ENCODE peak calls at places on chromosomes 3 and 15, in nine cellular contexts. One of them, this sample, is unnamed.

GRCh38 chr15:91184441-91184840 is 84.4 kb downstream of the SV2B start:
- DNase-seq in fibroblast of the aortic adventitia: no peak
- DNase-seq in T-helper 17 cell: no peak
- DNase-seq in activated naive CD8-positive, alpha-beta T cell treated with anti-CD3 and anti-CD28 coated beads, Interleukin-2, amount 50 U/mL, for 24 hours: no peak
- DNase-seq in NCI-H460: no peak
- DNase-seq in RWPE2: no peak
- DNase-seq in GDM1: no peak
- DNase-seq in T1000: no peak
- DNase-seq in H7: no peak
- DNase-seq in this sample: no peak

GRCh38 chr3:99895706-99896441 is 78.2 kb downstream of the CMSS1 start:
- DNase-seq in fibroblast of the aortic adventitia: peak
- DNase-seq in T-helper 17 cell: no peak
- DNase-seq in activated naive CD8-positive, alpha-beta T cell treated with anti-CD3 and anti-CD28 coated beads, Interleukin-2, amount 50 U/mL, for 24 hours: no peak
- DNase-seq in NCI-H460: peak
- DNase-seq in RWPE2: no peak
- DNase-seq in GDM1: peak
- DNase-seq in T1000: peak
- DNase-seq in H7: no peak
- DNase-seq in this sample: peak

GRCh38 chr3:155230382-155230781 is 63.1 kb downstream of the STRIT1 start:
- DNase-seq in fibroblast of the aortic adventitia: peak
- DNase-seq in T-helper 17 cell: no peak
- DNase-seq in activated naive CD8-positive, alpha-beta T cell treated with anti-CD3 and anti-CD28 coated beads, Interleukin-2, amount 50 U/mL, for 24 hours: no peak
- DNase-seq in NCI-H460: no peak
- DNase-seq in RWPE2: no peak
- DNase-seq in GDM1: no peak
- DNase-seq in T1000: no peak
- DNase-seq in H7: no peak
- DNase-seq in this sample: peak

GRCh38 chr15:26889298-26889898 is 22.5 kb downstream of the GABRA5 start:
- DNase-seq in fibroblast of the aortic adventitia: peak
- DNase-seq in T-helper 17 cell: no peak
- DNase-seq in activated naive CD8-positive, alpha-beta T cell treated with anti-CD3 and anti-CD28 coated beads, Interleukin-2, amount 50 U/mL, for 24 hours: peak
- DNase-seq in NCI-H460: peak
- DNase-seq in RWPE2: no peak
- DNase-seq in GDM1: peak
- DNase-seq in T1000: peak
- DNase-seq in H7: peak
- DNase-seq in this sample: peak

GRCh38 chr3:81419196-81419595 is 342.2 kb downstream of the GBE1 start:
- DNase-seq in fibroblast of the aortic adventitia: peak
- DNase-seq in T-helper 17 cell: no peak
- DNase-seq in activated naive CD8-positive, alpha-beta T cell treated with anti-CD3 and anti-CD28 coated beads, Interleukin-2, amount 50 U/mL, for 24 hours: no peak
- DNase-seq in NCI-H460: peak
- DNase-seq in RWPE2: no peak
- DNase-seq in GDM1: no peak
- DNase-seq in T1000: no peak
- DNase-seq in H7: no peak
- DNase-seq in this sample: peak

GRCh38 chr15:42083605-42083908 is 10.8 kb downstream of the PLA2G4D start:
- DNase-seq in fibroblast of the aortic adventitia: no peak
- DNase-seq in T-helper 17 cell: no peak
- DNase-seq in activated naive CD8-positive, alpha-beta T cell treated with anti-CD3 and anti-CD28 coated beads, Interleukin-2, amount 50 U/mL, for 24 hours: no peak
- DNase-seq in NCI-H460: no peak
- DNase-seq in RWPE2: no peak
- DNase-seq in GDM1: no peak
- DNase-seq in T1000: no peak
- DNase-seq in H7: no peak
- DNase-seq in this sample: no peak

GRCh38 chr3:185766645-185767323 is 58.1 kb downstream of the IGF2BP2 start:
- DNase-seq in fibroblast of the aortic adventitia: no peak
- DNase-seq in T-helper 17 cell: no peak
- DNase-seq in activated naive CD8-positive, alpha-beta T cell treated with anti-CD3 and anti-CD28 coated beads, Interleukin-2, amount 50 U/mL, for 24 hours: no peak
- DNase-seq in NCI-H460: no peak
- DNase-seq in RWPE2: no peak
- DNase-seq in GDM1: no peak
- DNase-seq in T1000: no peak
- DNase-seq in H7: no peak
- DNase-seq in this sample: no peak

GRCh38 chr3:44862221-44862637 is 517 bp downstream of the TMEM42 start:
- DNase-seq in fibroblast of the aortic adventitia: peak
- DNase-seq in T-helper 17 cell: no peak
- DNase-seq in activated naive CD8-positive, alpha-beta T cell treated with anti-CD3 and anti-CD28 coated beads, Interleukin-2, amount 50 U/mL, for 24 hours: no peak
- DNase-seq in NCI-H460: no peak
- DNase-seq in RWPE2: no peak
- DNase-seq in GDM1: no peak
- DNase-seq in T1000: no peak
- DNase-seq in H7: no peak
- DNase-seq in this sample: no peak

GRCh38 chr3:29171583-29171990 is 109.3 kb upstream of the RBMS3 start:
- DNase-seq in fibroblast of the aortic adventitia: no peak
- DNase-seq in T-helper 17 cell: no peak
- DNase-seq in activated naive CD8-positive, alpha-beta T cell treated with anti-CD3 and anti-CD28 coated beads, Interleukin-2, amount 50 U/mL, for 24 hours: no peak
- DNase-seq in NCI-H460: no peak
- DNase-seq in RWPE2: no peak
- DNase-seq in GDM1: no peak
- DNase-seq in T1000: no peak
- DNase-seq in H7: no peak
- DNase-seq in this sample: no peak

GRCh38 chr3:34268032-34268760 is 469.8 kb downstream of the PDCD6IP start:
- DNase-seq in fibroblast of the aortic adventitia: peak
- DNase-seq in T-helper 17 cell: no peak
- DNase-seq in activated naive CD8-positive, alpha-beta T cell treated with anti-CD3 and anti-CD28 coated beads, Interleukin-2, amount 50 U/mL, for 24 hours: no peak
- DNase-seq in NCI-H460: no peak
- DNase-seq in RWPE2: no peak
- DNase-seq in GDM1: no peak
- DNase-seq in T1000: no peak
- DNase-seq in H7: no peak
- DNase-seq in this sample: no peak

GRCh38 chr3:15983232-15983631 is 185.5 kb upstream of the ANKRD28 start:
- DNase-seq in fibroblast of the aortic adventitia: peak
- DNase-seq in T-helper 17 cell: no peak
- DNase-seq in activated naive CD8-positive, alpha-beta T cell treated with anti-CD3 and anti-CD28 coated beads, Interleukin-2, amount 50 U/mL, for 24 hours: no peak
- DNase-seq in NCI-H460: no peak
- DNase-seq in RWPE2: peak
- DNase-seq in GDM1: no peak
- DNase-seq in T1000: peak
- DNase-seq in H7: no peak
- DNase-seq in this sample: peak

GRCh38 chr15:40106203-40107161 is 2.2 kb downstream of the BMF start:
- DNase-seq in fibroblast of the aortic adventitia: peak
- DNase-seq in T-helper 17 cell: no peak
- DNase-seq in activated naive CD8-positive, alpha-beta T cell treated with anti-CD3 and anti-CD28 coated beads, Interleukin-2, amount 50 U/mL, for 24 hours: no peak
- DNase-seq in NCI-H460: no peak
- DNase-seq in RWPE2: peak
- DNase-seq in GDM1: peak
- DNase-seq in T1000: no peak
- DNase-seq in H7: peak
- DNase-seq in this sample: peak

GRCh38 chr3:50340404-50341329 is at the start of gene RASSF1:
- DNase-seq in fibroblast of the aortic adventitia: peak
- DNase-seq in T-helper 17 cell: peak
- DNase-seq in activated naive CD8-positive, alpha-beta T cell treated with anti-CD3 and anti-CD28 coated beads, Interleukin-2, amount 50 U/mL, for 24 hours: peak
- DNase-seq in NCI-H460: no peak
- DNase-seq in RWPE2: no peak
- DNase-seq in GDM1: peak
- DNase-seq in T1000: no peak
- DNase-seq in H7: peak
- DNase-seq in this sample: peak

GRCh38 chr15:66999046-66999557 is 66.3 kb upstream of the SMAD3 start:
- DNase-seq in fibroblast of the aortic adventitia: no peak
- DNase-seq in T-helper 17 cell: no peak
- DNase-seq in activated naive CD8-positive, alpha-beta T cell treated with anti-CD3 and anti-CD28 coated beads, Interleukin-2, amount 50 U/mL, for 24 hours: no peak
- DNase-seq in NCI-H460: no peak
- DNase-seq in RWPE2: no peak
- DNase-seq in GDM1: no peak
- DNase-seq in T1000: no peak
- DNase-seq in H7: no peak
- DNase-seq in this sample: no peak

GRCh38 chr15:91135201-91136130 is 35.4 kb downstream of the SV2B start:
- DNase-seq in fibroblast of the aortic adventitia: no peak
- DNase-seq in T-helper 17 cell: no peak
- DNase-seq in activated naive CD8-positive, alpha-beta T cell treated with anti-CD3 and anti-CD28 coated beads, Interleukin-2, amount 50 U/mL, for 24 hours: no peak
- DNase-seq in NCI-H460: no peak
- DNase-seq in RWPE2: no peak
- DNase-seq in GDM1: no peak
- DNase-seq in T1000: no peak
- DNase-seq in H7: no peak
- DNase-seq in this sample: no peak

GRCh38 chr15:65310431-65311137 is 6.1 kb downstream of the RNU5B-1 start:
- DNase-seq in fibroblast of the aortic adventitia: no peak
- DNase-seq in T-helper 17 cell: no peak
- DNase-seq in activated naive CD8-positive, alpha-beta T cell treated with anti-CD3 and anti-CD28 coated beads, Interleukin-2, amount 50 U/mL, for 24 hours: no peak
- DNase-seq in NCI-H460: no peak
- DNase-seq in RWPE2: no peak
- DNase-seq in GDM1: no peak
- DNase-seq in T1000: no peak
- DNase-seq in H7: no peak
- DNase-seq in this sample: peak

GRCh38 chr3:113615976-113616375 is 80.5 kb downstream of the USF3 start:
- DNase-seq in fibroblast of the aortic adventitia: no peak
- DNase-seq in T-helper 17 cell: no peak
- DNase-seq in activated naive CD8-positive, alpha-beta T cell treated with anti-CD3 and anti-CD28 coated beads, Interleukin-2, amount 50 U/mL, for 24 hours: no peak
- DNase-seq in NCI-H460: no peak
- DNase-seq in RWPE2: no peak
- DNase-seq in GDM1: no peak
- DNase-seq in T1000: no peak
- DNase-seq in H7: no peak
- DNase-seq in this sample: no peak

GRCh38 chr15:40449275-40449674 is 8.5 kb downstream of the BAHD1 start:
- DNase-seq in fibroblast of the aortic adventitia: peak
- DNase-seq in T-helper 17 cell: no peak
- DNase-seq in activated naive CD8-positive, alpha-beta T cell treated with anti-CD3 and anti-CD28 coated beads, Interleukin-2, amount 50 U/mL, for 24 hours: no peak
- DNase-seq in NCI-H460: no peak
- DNase-seq in RWPE2: no peak
- DNase-seq in GDM1: no peak
- DNase-seq in T1000: no peak
- DNase-seq in H7: no peak
- DNase-seq in this sample: peak

GRCh38 chr15:49990835-49991540 is 128.0 kb downstream of the ATP8B4 start:
- DNase-seq in fibroblast of the aortic adventitia: peak
- DNase-seq in T-helper 17 cell: no peak
- DNase-seq in activated naive CD8-positive, alpha-beta T cell treated with anti-CD3 and anti-CD28 coated beads, Interleukin-2, amount 50 U/mL, for 24 hours: no peak
- DNase-seq in NCI-H460: no peak
- DNase-seq in RWPE2: no peak
- DNase-seq in GDM1: no peak
- DNase-seq in T1000: no peak
- DNase-seq in H7: no peak
- DNase-seq in this sample: peak

GRCh38 chr3:13452490-13453335 is 27.4 kb upstream of the HDAC11 start:
- DNase-seq in fibroblast of the aortic adventitia: peak
- DNase-seq in T-helper 17 cell: no peak
- DNase-seq in activated naive CD8-positive, alpha-beta T cell treated with anti-CD3 and anti-CD28 coated beads, Interleukin-2, amount 50 U/mL, for 24 hours: peak
- DNase-seq in NCI-H460: peak
- DNase-seq in RWPE2: no peak
- DNase-seq in GDM1: peak
- DNase-seq in T1000: no peak
- DNase-seq in H7: peak
- DNase-seq in this sample: peak

GRCh38 chr3:13343601-13344000 is 76.5 kb downstream of the NUP210 start:
- DNase-seq in fibroblast of the aortic adventitia: no peak
- DNase-seq in T-helper 17 cell: no peak
- DNase-seq in activated naive CD8-positive, alpha-beta T cell treated with anti-CD3 and anti-CD28 coated beads, Interleukin-2, amount 50 U/mL, for 24 hours: no peak
- DNase-seq in NCI-H460: no peak
- DNase-seq in RWPE2: no peak
- DNase-seq in GDM1: no peak
- DNase-seq in T1000: no peak
- DNase-seq in H7: peak
- DNase-seq in this sample: no peak

GRCh38 chr3:161599702-161600101 is 103.1 kb downstream of the OTOL1 start:
- DNase-seq in fibroblast of the aortic adventitia: no peak
- DNase-seq in T-helper 17 cell: no peak
- DNase-seq in activated naive CD8-positive, alpha-beta T cell treated with anti-CD3 and anti-CD28 coated beads, Interleukin-2, amount 50 U/mL, for 24 hours: no peak
- DNase-seq in NCI-H460: peak
- DNase-seq in RWPE2: no peak
- DNase-seq in GDM1: no peak
- DNase-seq in T1000: no peak
- DNase-seq in H7: no peak
- DNase-seq in this sample: no peak

GRCh38 chr3:132360717-132361116 is 43.5 kb downstream of the ACP3 start:
- DNase-seq in fibroblast of the aortic adventitia: no peak
- DNase-seq in T-helper 17 cell: no peak
- DNase-seq in activated naive CD8-positive, alpha-beta T cell treated with anti-CD3 and anti-CD28 coated beads, Interleukin-2, amount 50 U/mL, for 24 hours: no peak
- DNase-seq in NCI-H460: no peak
- DNase-seq in RWPE2: no peak
- DNase-seq in GDM1: no peak
- DNase-seq in T1000: no peak
- DNase-seq in H7: no peak
- DNase-seq in this sample: no peak

GRCh38 chr15:43525131-43525530 is 7.7 kb downstream of the MAP1A start:
- DNase-seq in fibroblast of the aortic adventitia: no peak
- DNase-seq in T-helper 17 cell: no peak
- DNase-seq in activated naive CD8-positive, alpha-beta T cell treated with anti-CD3 and anti-CD28 coated beads, Interleukin-2, amount 50 U/mL, for 24 hours: no peak
- DNase-seq in NCI-H460: no peak
- DNase-seq in RWPE2: peak
- DNase-seq in GDM1: no peak
- DNase-seq in T1000: no peak
- DNase-seq in H7: no peak
- DNase-seq in this sample: no peak

GRCh38 chr15:57019496-57020160 is 101.2 kb downstream of the TCF12 start:
- DNase-seq in fibroblast of the aortic adventitia: peak
- DNase-seq in T-helper 17 cell: no peak
- DNase-seq in activated naive CD8-positive, alpha-beta T cell treated with anti-CD3 and anti-CD28 coated beads, Interleukin-2, amount 50 U/mL, for 24 hours: no peak
- DNase-seq in NCI-H460: no peak
- DNase-seq in RWPE2: no peak
- DNase-seq in GDM1: no peak
- DNase-seq in T1000: peak
- DNase-seq in H7: no peak
- DNase-seq in this sample: peak

GRCh38 chr3:185693985-185694675 is 108.0 kb downstream of the SENP2 start:
- DNase-seq in fibroblast of the aortic adventitia: peak
- DNase-seq in T-helper 17 cell: no peak
- DNase-seq in activated naive CD8-positive, alpha-beta T cell treated with anti-CD3 and anti-CD28 coated beads, Interleukin-2, amount 50 U/mL, for 24 hours: no peak
- DNase-seq in NCI-H460: no peak
- DNase-seq in RWPE2: no peak
- DNase-seq in GDM1: no peak
- DNase-seq in T1000: no peak
- DNase-seq in H7: no peak
- DNase-seq in this sample: peak

GRCh38 chr15:90414408-90415028 is 26.5 kb downstream of the IQGAP1 start:
- DNase-seq in fibroblast of the aortic adventitia: peak
- DNase-seq in T-helper 17 cell: no peak
- DNase-seq in activated naive CD8-positive, alpha-beta T cell treated with anti-CD3 and anti-CD28 coated beads, Interleukin-2, amount 50 U/mL, for 24 hours: peak
- DNase-seq in NCI-H460: peak
- DNase-seq in RWPE2: no peak
- DNase-seq in GDM1: no peak
- DNase-seq in T1000: peak
- DNase-seq in H7: no peak
- DNase-seq in this sample: peak

GRCh38 chr3:43693594-43693993 is 2.9 kb downstream of the ABHD5 start:
- DNase-seq in fibroblast of the aortic adventitia: no peak
- DNase-seq in T-helper 17 cell: no peak
- DNase-seq in activated naive CD8-positive, alpha-beta T cell treated with anti-CD3 and anti-CD28 coated beads, Interleukin-2, amount 50 U/mL, for 24 hours: no peak
- DNase-seq in NCI-H460: no peak
- DNase-seq in RWPE2: no peak
- DNase-seq in GDM1: no peak
- DNase-seq in T1000: no peak
- DNase-seq in H7: no peak
- DNase-seq in this sample: peak

GRCh38 chr3:139288266-139288821 is 55.5 kb upstream of the MRPS22 start:
- DNase-seq in fibroblast of the aortic adventitia: no peak
- DNase-seq in T-helper 17 cell: no peak
- DNase-seq in activated naive CD8-positive, alpha-beta T cell treated with anti-CD3 and anti-CD28 coated beads, Interleukin-2, amount 50 U/mL, for 24 hours: no peak
- DNase-seq in NCI-H460: no peak
- DNase-seq in RWPE2: no peak
- DNase-seq in GDM1: no peak
- DNase-seq in T1000: no peak
- DNase-seq in H7: no peak
- DNase-seq in this sample: peak

GRCh38 chr15:47964229-47964628 is 156.6 kb upstream of the SLC24A5 start:
- DNase-seq in fibroblast of the aortic adventitia: no peak
- DNase-seq in T-helper 17 cell: no peak
- DNase-seq in activated naive CD8-positive, alpha-beta T cell treated with anti-CD3 and anti-CD28 coated beads, Interleukin-2, amount 50 U/mL, for 24 hours: no peak
- DNase-seq in NCI-H460: no peak
- DNase-seq in RWPE2: no peak
- DNase-seq in GDM1: no peak
- DNase-seq in T1000: no peak
- DNase-seq in H7: no peak
- DNase-seq in this sample: no peak

GRCh38 chr15:80934761-80935221 is 54.8 kb downstream of the MESD start:
- DNase-seq in fibroblast of the aortic adventitia: peak
- DNase-seq in T-helper 17 cell: no peak
- DNase-seq in activated naive CD8-positive, alpha-beta T cell treated with anti-CD3 and anti-CD28 coated beads, Interleukin-2, amount 50 U/mL, for 24 hours: no peak
- DNase-seq in NCI-H460: no peak
- DNase-seq in RWPE2: no peak
- DNase-seq in GDM1: no peak
- DNase-seq in T1000: peak
- DNase-seq in H7: peak
- DNase-seq in this sample: peak